ENCODE peak calls at places on chromosomes 12 and 14, in five cellular contexts. M is activated naive CD4-positive, alpha-beta T cell treated with anti-CD3 and anti-CD28 coated beads, Interleukin-2, amount 50 U/mL, for 16 hours; P is IMR-90; E is T-helper 17 cell; T is midbrain. N is an unnamed sample.

GRCh38 chr12:45601390-45601789 is 128.1 kb upstream of the ARID2 start:
- DNase-seq in M (no peak), P (no peak), E (no peak), T (no peak), N (no peak)

GRCh38 chr12:1351926-1352325 is 242.5 kb downstream of the FBXL14 start:
- DNase-seq in M (no peak), P (peak), E (no peak), T (no peak), N (no peak)

GRCh38 chr12:113062502-113063395 is 6.2 kb downstream of the DTX1 start:
- DNase-seq in M (no peak), P (no peak), E (no peak), T (no peak), N (no peak)

GRCh38 chr12:10717410-10717809 is 5.7 kb downstream of the YBX3 start:
- DNase-seq in M (no peak), P (peak), E (no peak), T (no peak), N (no peak)

GRCh38 chr14:102088012-102088792 is 1.4 kb upstream of the HSP90AA1 start:
- DNase-seq in M (peak), P (no peak), E (peak), T (peak), N (peak)

GRCh38 chr14:94555991-94556390 is 5.3 kb upstream of the SERPINA4 start:
- DNase-seq in M (no peak), P (no peak), E (no peak), T (no peak), N (no peak)

GRCh38 chr12:54977857-54978256 is 6.7 kb downstream of the TESPA1 start:
- DNase-seq in M (no peak), P (no peak), E (no peak), T (no peak), N (no peak)

GRCh38 chr12:82793882-82794281 is 107.2 kb downstream of the TMTC2 start:
- DNase-seq in M (no peak), P (no peak), E (no peak), T (no peak), N (no peak)

GRCh38 chr14:75094896-75095295 is 25.5 kb downstream of the ZC2HC1C start:
- DNase-seq in M (no peak), P (no peak), E (no peak), T (no peak), N (no peak)

GRCh38 chr12:81255456-81255855 is 177.6 kb downstream of the ACSS3 start:
- DNase-seq in M (no peak), P (no peak), E (no peak), T (no peak), N (no peak)

GRCh38 chr12:27158322-27158721 is 75.9 kb upstream of the C12orf71 start:
- DNase-seq in M (no peak), P (no peak), E (no peak), T (peak), N (no peak)

GRCh38 chr12:93183940-93184663 is 193.6 kb upstream of the NUDT4 start:
- DNase-seq in M (no peak), P (no peak), E (no peak), T (peak), N (no peak)

GRCh38 chr12:94832780-94833760 is 170.4 kb downstream of the NDUFA12 start:
- DNase-seq in M (no peak), P (peak), E (no peak), T (peak), N (no peak)

GRCh38 chr12:56115329-56115728 is 1.1 kb upstream of the RPL41 start:
- DNase-seq in M (no peak), P (peak), E (no peak), T (no peak), N (no peak)

GRCh38 chr12:117404940-117405339 is 43.5 kb upstream of the NOS1 start:
- DNase-seq in M (no peak), P (no peak), E (no peak), T (no peak), N (no peak)

GRCh38 chr14:22220427-22220826 is 368.6 kb downstream of the DAD1 start:
- DNase-seq in M (no peak), P (peak), E (no peak), T (no peak), N (no peak)

GRCh38 chr12:753401-754237 is 1.2 kb downstream of the WNK1 start:
- DNase-seq in M (peak), P (no peak), E (peak), T (peak), N (peak)

GRCh38 chr12:113961921-113962710 is 4.0 kb downstream of the RBM19 start:
- DNase-seq in M (peak), P (peak), E (no peak), T (no peak), N (no peak)

GRCh38 chr12:133026996-133027395 is 10.3 kb upstream of the ZNF84 start:
- DNase-seq in M (no peak), P (no peak), E (no peak), T (no peak), N (no peak)

GRCh38 chr12:68790952-68791234 is 17.1 kb upstream of the MDM2 start:
- DNase-seq in M (no peak), P (no peak), E (no peak), T (no peak), N (no peak)

GRCh38 chr12:34598851-34599529 is 576.7 kb downstream of the ALG10 start:
- DNase-seq in M (peak), P (no peak), E (peak), T (no peak), N (no peak)

GRCh38 chr14:79294506-79294905 is 916.8 kb downstream of the DIO2 start:
- DNase-seq in M (no peak), P (peak), E (no peak), T (no peak), N (no peak)

GRCh38 chr14:71725802-71726638 is 206.2 kb upstream of the RGS6 start:
- DNase-seq in M (no peak), P (peak), E (no peak), T (no peak), N (no peak)

GRCh38 chr12:106919910-106920544 is 35.7 kb upstream of the TMEM263 start:
- DNase-seq in M (no peak), P (peak), E (no peak), T (peak), N (no peak)

GRCh38 chr12:2797721-2798418 is 3.1 kb downstream of the FKBP4 start:
- DNase-seq in M (no peak), P (no peak), E (no peak), T (no peak), N (no peak)

GRCh38 chr12:130619378-130619970 is 96.6 kb downstream of the RIMBP2 start:
- DNase-seq in M (no peak), P (no peak), E (no peak), T (no peak), N (no peak)

GRCh38 chr14:70254476-70254961 is 65.8 kb upstream of the SLC8A3 start:
- DNase-seq in M (no peak), P (peak), E (no peak), T (no peak), N (peak)

GRCh38 chr14:85991156-85991555 is 461.2 kb downstream of the FLRT2 start:
- DNase-seq in M (no peak), P (peak), E (no peak), T (no peak), N (no peak)

GRCh38 chr12:40829738-40830144 is 137.5 kb downstream of the CNTN1 start:
- DNase-seq in M (no peak), P (no peak), E (no peak), T (no peak), N (no peak)

GRCh38 chr12:49358548-49359141 is 8.6 kb upstream of the SPATS2 start:
- DNase-seq in M (peak), P (peak), E (no peak), T (peak), N (no peak)

N was measured in lung.